ENCODE peak calls at places on chromosomes 1 and 21, in four cellular contexts. R is Peyer's patch, A is astrocyte, P is ovary. Y is an unnamed sample.
A peak's percentile ranks its signal among the peaks of the same experiment; 100 is the strongest.

GRCh38 chr1:54538538-54538937 is 9.5 kb upstream of the ACOT11 start:
- DNase-seq in R (no peak), P (no peak), A (no peak), Y (no peak)

GRCh38 chr1:50717327-50717726 is 242.7 kb downstream of the FAF1 start:
- DNase-seq in R (no peak), P (no peak), A (no peak), Y (no peak)

GRCh38 chr1:85692730-85693314 is 15.4 kb downstream of the ZNHIT6 start:
- DNase-seq in P (no peak), R (no peak), A (peak; percentile 45), Y (no peak)

GRCh38 chr1:37477198-37477931 is 3.0 kb downstream of the ZC3H12A start:
- DNase-seq in P (no peak), R (peak; percentile 87), A (peak; percentile 61), Y (peak; percentile 92)

GRCh38 chr21:15141236-15141970 is 76.6 kb upstream of the NRIP1 start:
- DNase-seq in R (peak; percentile 73), A (no peak), P (no peak), Y (no peak)

GRCh38 chr1:42961560-42962091 is 3.0 kb upstream of the SLC2A1 start:
- DNase-seq in P (no peak), R (no peak), A (no peak), Y (no peak)

GRCh38 chr1:100320311-100321097 is 31.8 kb upstream of the CDC14A start:
- DNase-seq in R (no peak), P (no peak), A (no peak), Y (no peak)

GRCh38 chr1:246893205-246893939 is 38.4 kb downstream of the AHCTF1 start:
- DNase-seq in R (no peak), P (no peak), A (no peak), Y (no peak)

GRCh38 chr1:228939881-228940392 is 204.7 kb downstream of the RHOU start:
- DNase-seq in P (no peak), A (no peak), R (no peak), Y (no peak)

GRCh38 chr1:97186381-97186780 is 464.8 kb downstream of the PTBP2 start:
- DNase-seq in P (no peak), R (no peak), A (no peak), Y (no peak)

GRCh38 chr1:201311356-201312011 is 28.2 kb downstream of the PKP1 start:
- DNase-seq in R (no peak), P (no peak), A (no peak), Y (no peak)

GRCh38 chr1:192784395-192784794 is 24.4 kb upstream of the RGS2 start:
- DNase-seq in A (no peak), R (no peak), P (no peak), Y (no peak)

GRCh38 chr1:145962157-145963102 is 1.9 kb downstream of the ANKRD34A start:
- DNase-seq in A (no peak), P (peak; percentile 72), R (peak; percentile 71), Y (peak; percentile 26)

GRCh38 chr1:86478747-86479146 is 10.0 kb downstream of the CLCA1 start:
- DNase-seq in P (no peak), A (no peak), R (no peak), Y (no peak)

GRCh38 chr1:237197470-237198425 is 155.8 kb downstream of the RYR2 start:
- DNase-seq in A (no peak), P (no peak), R (no peak), Y (no peak)

GRCh38 chr1:93616221-93616995 is 65.2 kb downstream of the BCAR3 start:
- DNase-seq in R (no peak), P (no peak), A (no peak), Y (no peak)

GRCh38 chr1:63010898-63011660 is 227.1 kb downstream of the ATG4C start:
- DNase-seq in R (no peak), A (peak; percentile 23), P (no peak), Y (no peak)

GRCh38 chr1:38804062-38804886 is 55.3 kb downstream of the RRAGC start:
- DNase-seq in R (no peak), P (no peak), A (no peak), Y (no peak)

GRCh38 chr1:51642739-51643142 is 25.8 kb downstream of the OSBPL9 start:
- DNase-seq in A (peak; percentile 93), R (no peak), P (peak; percentile 49), Y (no peak)

GRCh38 chr1:180117764-180118116 is 36.9 kb upstream of the QSOX1 start:
- DNase-seq in R (no peak), A (peak; percentile 82), P (peak; percentile 51), Y (no peak)

GRCh38 chr1:91166106-91166712 is 144.4 kb upstream of the ZNF644 start:
- DNase-seq in R (peak; percentile 79), P (peak; percentile 16), A (peak; percentile 24), Y (no peak)

GRCh38 chr1:119964673-119965363 is 68.5 kb upstream of the ADAM30 start:
- DNase-seq in R (no peak), P (peak; percentile 20), A (peak; percentile 86), Y (no peak)

GRCh38 chr1:234250747-234251146 is 122.5 kb upstream of the COA6 start:
- DNase-seq in A (no peak), P (no peak), R (no peak), Y (no peak)

GRCh38 chr1:91553196-91553595 is 52.5 kb downstream of the CDC7 start:
- DNase-seq in R (no peak), A (peak; percentile 40), P (no peak), Y (no peak)

GRCh38 chr1:25620211-25620610 is 3.6 kb downstream of the MAN1C1 start:
- DNase-seq in A (no peak), P (no peak), R (no peak), Y (no peak)

GRCh38 chr1:113972954-113973353 is 6.3 kb upstream of the OLFML3 start:
- DNase-seq in R (no peak), A (no peak), P (no peak), Y (no peak)

GRCh38 chr1:113978863-113979702 is at the start of gene OLFML3:
- DNase-seq in A (peak; percentile 88), R (peak; percentile 89), P (peak; percentile 86), Y (no peak)

GRCh38 chr1:113975211-113975895 is 3.9 kb upstream of the OLFML3 start:
- DNase-seq in P (no peak), A (peak; percentile 52), R (no peak), Y (no peak)

GRCh38 chr1:113980120-113980519 is 846 bp downstream of the OLFML3 start:
- DNase-seq in A (no peak), P (peak; percentile 88), R (peak; percentile 56), Y (no peak)

GRCh38 chr1:113976609-113977278 is 2.5 kb upstream of the OLFML3 start:
- DNase-seq in A (peak; percentile 51), P (peak; percentile 49), R (no peak), Y (no peak)
- H3K4me3 ChIP-seq in A (no peak overlapping the region), P (no peak overlapping the region), R (no peak overlapping the region), Y (no peak overlapping the region)

GRCh38 chr1:13788795-13789194 is 88.8 kb downstream of the PRDM2 start:
- DNase-seq in P (no peak), R (no peak), A (no peak), Y (no peak)
- TF ChIP-seq CTCF in P (no peak), R (no peak), A (no peak), Y (no peak)

GRCh38 chr21:34934350-34934749 is 114.8 kb downstream of the RUNX1 start:
- DNase-seq in P (no peak), A (no peak), R (no peak), Y (no peak)
- H3K4me1 ChIP-seq in P (peaks cover 2% of the 10 kb centered on the region), A (peaks cover 53% of the 10 kb centered on the region), R (peaks cover 5% of the 10 kb centered on the region), Y (peaks cover 60% of the 10 kb centered on the region)

GRCh38 chr1:143497374-143497747 is 474.4 kb downstream of the FAM72C start:
- DNase-seq in R (no peak), P (no peak), A (no peak), Y (no peak)
- H3K4me3 ChIP-seq in R (peak overlapping the region; percentile 16), P (no peak overlapping the region), A (no peak overlapping the region), Y (no peak overlapping the region)

GRCh38 chr1:156961709-156962108 is 41.3 kb downstream of the LRRC71 start:
- DNase-seq in R (no peak), A (no peak), P (no peak), Y (peak; percentile 25)
- TF ChIP-seq CTCF in R (no peak), A (peak; percentile 16), P (no peak), Y (peak; percentile 46)

GRCh38 chr21:41658321-41658720 is 108.5 kb downstream of the RIPK4 start:
- DNase-seq in P (no peak), R (no peak), A (no peak), Y (no peak)
- H3K4me1 ChIP-seq in P (no peaks in the 10 kb centered on the region), R (no peaks in the 10 kb centered on the region), A (peaks cover 10% of the 10 kb centered on the region), Y (no peaks in the 10 kb centered on the region)

DNA sequence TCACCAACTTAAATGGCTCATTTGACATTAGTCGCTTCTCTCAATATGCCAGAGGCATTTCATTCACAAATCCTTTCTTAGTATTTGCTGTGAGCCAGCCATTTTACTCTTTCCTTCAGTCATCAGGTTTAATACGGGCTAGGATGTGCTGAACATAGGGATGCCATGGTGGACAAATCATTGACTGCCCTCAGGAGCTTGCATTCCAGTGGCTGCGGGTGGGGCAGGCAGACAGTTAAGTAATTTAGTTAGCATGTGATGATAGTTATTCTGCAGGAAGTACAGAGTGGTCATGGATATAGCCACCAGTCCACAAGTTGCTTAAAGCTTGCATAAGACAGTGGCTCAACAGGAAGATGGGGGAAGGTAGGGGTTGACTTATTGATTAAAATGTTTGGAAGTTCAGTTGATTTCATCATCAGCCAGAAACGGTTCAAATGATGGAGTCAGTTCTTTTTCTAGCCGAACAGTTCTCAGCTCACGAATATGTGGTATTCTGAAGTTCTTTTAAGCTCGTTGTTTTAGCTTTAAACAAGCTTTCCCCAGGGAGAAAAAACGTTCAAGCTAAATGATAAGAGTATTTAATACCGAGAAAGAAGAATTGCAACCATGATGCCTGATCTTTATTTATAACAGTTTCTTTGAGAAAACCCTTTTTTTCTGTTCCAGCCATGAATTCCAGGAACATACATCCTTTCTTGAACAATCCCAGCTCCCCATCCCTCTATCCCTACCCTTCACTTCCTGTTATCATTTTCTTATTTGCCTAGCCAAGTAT is 1.4 kb downstream of the SLC22A15 start:
- DNase-seq in P (no peak), A (peak; percentile 6), R (peak; percentile 46), Y (no peak)
- H3K4me3 ChIP-seq in P (no peak overlapping the region), A (no peak overlapping the region), R (peak overlapping the region; percentile 65), Y (no peak overlapping the region)

GRCh38 chr1:26999440-26999987 is 6.0 kb downstream of the TRNP1 start:
- DNase-seq in A (peak; percentile 97), R (peak; percentile 66), P (peak; percentile 78), Y (no peak)
- TF ChIP-seq CTCF in A (no peak), R (no peak), P (no peak), Y (no peak)

GRCh38 chr1:14954930-14955329 is 198.6 kb upstream of the TMEM51 start:
- DNase-seq in P (no peak), R (no peak), A (no peak), Y (no peak)
- H3K4me1 ChIP-seq in P (peaks cover 6% of the 10 kb centered on the region), R (no peaks in the 10 kb centered on the region), A (no peaks in the 10 kb centered on the region), Y (no peaks in the 10 kb centered on the region)

Y was measured in CD8-positive, alpha-beta T cell.